ENCODE peak calls at places on chromosomes 11 and 22, in four cellular contexts. X is WERI-Rb-1, E is PC-3, B is IMR-90. W is an unnamed sample.

GRCh38 chr11:57116654-57117053 is 65.1 kb upstream of the LRRC55 start:
- DNase-seq in X (peak; percentile 46), E (peak; percentile 69), B (peak; percentile 44), W (peak; percentile 48)

GRCh38 chr11:3994030-3994640 is 100.5 kb upstream of the RRM1 start:
- DNase-seq in X (no peak), E (peak; percentile 21), B (peak; percentile 16), W (peak; percentile 15)

GRCh38 chr22:19889951-19890350 is 35.3 kb upstream of the GNB1L start:
- DNase-seq in X (no peak), E (no peak), B (no peak), W (no peak)

GRCh38 chr11:46075168-46075567 is 46.1 kb downstream of the PHF21A start:
- DNase-seq in X (no peak), E (peak; percentile 65), B (peak; percentile 84), W (peak; percentile 92)

GRCh38 chr11:64834723-64835615 is 9.5 kb downstream of the CDC42BPG start:
- DNase-seq in X (no peak), E (peak; percentile 96), B (no peak), W (peak; percentile 75)

GRCh38 chr22:44097263-44098020 is 73.3 kb downstream of the PARVB start:
- DNase-seq in X (no peak), E (no peak), B (no peak), W (no peak)

GRCh38 chr11:95338430-95338991 is 107.5 kb upstream of the SESN3 start:
- DNase-seq in X (no peak), E (no peak), B (peak; percentile 10), W (no peak)

GRCh38 chr11:67022961-67023956 is at the start of gene SYT12:
- DNase-seq in X (peak; percentile 16), E (peak; percentile 37), B (no peak), W (no peak)

GRCh38 chr11:120432056-120433018 is 79.2 kb upstream of the GRIK4 start:
- DNase-seq in X (no peak), E (peak; percentile 100), B (peak; percentile 100), W (peak; percentile 99)

GRCh38 chr11:30015725-30016449 is 943 bp downstream of the KCNA4 start:
- DNase-seq in X (peak; percentile 11), E (no peak), B (no peak), W (no peak)

GRCh38 chr22:20094158-20094807 is 14.2 kb downstream of the DGCR8 start:
- DNase-seq in X (no peak), E (no peak), B (no peak), W (no peak)

GRCh38 chr22:46025973-46026906 is 49.3 kb upstream of the WNT7B start:
- DNase-seq in X (no peak), E (no peak), B (no peak), W (no peak)

GRCh38 chr22:38327805-38328204 is 10.6 kb upstream of the CSNK1E start:
- DNase-seq in X (no peak), E (peak; percentile 61), B (peak; percentile 63), W (peak; percentile 95)

GRCh38 chr11:65444314-65445051 is 21.9 kb downstream of the NEAT1 start:
- DNase-seq in X (no peak), E (peak; percentile 3), B (peak; percentile 43), W (peak; percentile 26)

GRCh38 chr11:113412675-113413074 is 25.1 kb downstream of the ANKK1 start:
- DNase-seq in X (no peak), E (no peak), B (no peak), W (no peak)
- H3K4me3 ChIP-seq in X (no peak overlapping the region), E (no peak overlapping the region), B (no peak overlapping the region), W (no peak overlapping the region)

GRCh38 chr22:37069319-37069718 is 17.8 kb downstream of the KCTD17 start:
- DNase-seq in X (no peak), E (no peak), B (no peak), W (no peak)

GRCh38 chr22:37068859-37069258 is 17.3 kb downstream of the KCTD17 start:
- DNase-seq in X (no peak), E (no peak), B (no peak), W (no peak)

GRCh38 chr22:37070334-37070733 is 18.8 kb downstream of the KCTD17 start:
- DNase-seq in X (no peak), E (no peak), B (no peak), W (no peak)

GRCh38 chr22:37069719-37070118 is 18.2 kb downstream of the KCTD17 start:
- DNase-seq in X (no peak), E (no peak), B (no peak), W (no peak)

GRCh38 chr22:37070744-37071143 is 19.2 kb downstream of the KCTD17 start:
- DNase-seq in X (no peak), E (no peak), B (no peak), W (no peak)
- H3K27me3 ChIP-seq in X (peaks cover 2% of the 10 kb centered on the region), E (peaks cover 8% of the 10 kb centered on the region), B (peaks cover 42% of the 10 kb centered on the region), W (peaks cover 9% of the 10 kb centered on the region)

DNA sequence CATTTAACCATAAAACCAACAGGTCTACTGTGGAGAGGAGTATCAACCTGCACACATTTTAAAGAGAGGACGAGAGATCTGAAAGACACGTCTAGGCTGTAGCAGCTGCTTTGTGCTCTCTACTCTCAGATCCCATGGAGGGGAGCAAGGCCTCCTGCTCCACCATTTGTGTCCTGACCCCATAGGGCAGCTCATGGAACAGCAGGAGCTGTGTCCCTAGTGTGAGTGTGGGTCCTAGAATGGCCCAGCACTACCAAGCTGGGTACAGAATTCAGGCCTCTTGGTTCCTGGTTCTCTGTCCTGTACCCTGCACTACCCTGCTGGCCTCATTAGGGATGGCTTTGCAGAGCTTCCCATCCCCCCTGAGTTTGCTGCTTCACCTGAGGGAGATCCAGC is 76.5 kb downstream of the DHCR7 start:
- DNase-seq in X (no peak), E (no peak), B (no peak), W (no peak)
- TF ChIP-seq CTCF in X (peak; percentile 26), E (no peak), B (no peak), W (no peak)

DNA sequence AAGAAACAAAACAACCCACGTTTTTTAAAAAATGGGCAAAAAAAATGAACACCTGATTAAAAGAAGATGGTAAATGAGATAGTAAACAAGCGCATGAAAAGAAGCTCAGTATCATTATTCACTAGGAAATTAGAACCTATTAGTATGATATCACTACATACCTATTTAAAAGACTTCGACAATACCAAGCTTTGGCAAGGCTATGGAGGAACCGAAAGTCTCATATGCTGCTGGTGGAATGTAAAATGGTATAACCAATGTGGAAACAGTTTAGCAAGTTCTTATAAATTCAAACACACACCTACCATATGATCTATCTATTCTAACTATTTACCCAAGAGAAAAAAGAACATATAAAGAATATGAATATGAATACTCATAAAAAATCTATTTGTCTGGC is 143.8 kb downstream of the APOL5 start:
- DNase-seq in X (no peak), E (no peak), B (no peak), W (no peak)
- H3K4me3 ChIP-seq in X (no peak overlapping the region), E (no peak overlapping the region), B (no peak overlapping the region), W (no peak overlapping the region)